ENCODE peak calls at places on chromosome 11, in ten cellular contexts. S, J, B, L, I, G, T, M, U and O are unnamed samples.

GRCh38 chr11:65637794-65638317 is at the start of gene SIPA1:
- DNase-seq in G (peak; percentile 71), S (peak; percentile 90), U (peak; percentile 95), M (peak; percentile 52), J (no peak), L (peak; percentile 43), B (peak; percentile 94), I (peak; percentile 8), T (peak; percentile 87), O (peak; percentile 73)

GRCh38 chr11:132082566-132082965 is 712.2 kb downstream of the NTM start:
- DNase-seq in T (no peak), S (no peak), B (no peak), M (no peak), I (no peak), U (no peak), G (no peak), J (no peak), L (no peak), O (no peak)

GRCh38 chr11:74134661-74135515 is 35.9 kb downstream of the C2CD3 start:
- DNase-seq in B (no peak), M (no peak), S (no peak), G (no peak), T (no peak), I (no peak), L (no peak), J (no peak), U (no peak), O (no peak)

GRCh38 chr11:10304495-10305261 is at the start of gene ADM:
- DNase-seq in J (peak; percentile 47), B (peak; percentile 95), S (peak; percentile 87), I (no peak), T (no peak), U (peak; percentile 96), G (peak; percentile 79), M (peak; percentile 69), L (no peak), O (peak; percentile 79)

GRCh38 chr11:11396290-11397042 is 43.4 kb upstream of the CSNK2A3 start:
- DNase-seq in L (no peak), S (no peak), U (peak; percentile 95), I (peak; percentile 28), J (no peak), G (peak; percentile 66), T (no peak), B (peak; percentile 89), M (no peak), O (no peak)

GRCh38 chr11:82546556-82547162 is 187.0 kb downstream of the FAM181B start:
- DNase-seq in I (no peak), G (peak; percentile 35), L (no peak), U (no peak), B (no peak), T (no peak), S (no peak), M (no peak), J (no peak), O (no peak)

GRCh38 chr11:82978422-82979099 is 77.0 kb downstream of the DDIAS start:
- DNase-seq in M (no peak), J (no peak), S (no peak), B (peak; percentile 79), G (no peak), L (no peak), T (no peak), I (no peak), U (peak; percentile 32), O (no peak)

GRCh38 chr11:92707665-92708064 is 261.8 kb upstream of the MTNR1B start:
- DNase-seq in S (no peak), M (no peak), B (no peak), G (no peak), J (no peak), I (no peak), U (no peak), T (no peak), L (no peak), O (no peak)

GRCh38 chr11:68741536-68741935 is 9.8 kb downstream of the TESMIN start:
- DNase-seq in L (no peak), T (no peak), B (peak; percentile 29), M (no peak), U (no peak), S (no peak), G (no peak), J (no peak), I (no peak), O (no peak)

GRCh38 chr11:8288166-8288772 is 24.6 kb upstream of the LMO1 start:
- DNase-seq in S (no peak), T (no peak), L (no peak), I (no peak), J (no peak), U (no peak), B (no peak), G (no peak), M (no peak), O (peak; percentile 24)

GRCh38 chr11:35330924-35331323 is 88.4 kb downstream of the SLC1A2 start:
- DNase-seq in T (no peak), G (no peak), L (no peak), I (no peak), J (no peak), S (no peak), M (no peak), B (no peak), U (no peak), O (no peak)

GRCh38 chr11:102914238-102915043 is 39.7 kb upstream of the MMP12 start:
- DNase-seq in G (peak; percentile 18), J (no peak), M (no peak), B (peak; percentile 58), U (peak; percentile 59), S (no peak), I (no peak), T (no peak), L (no peak), O (peak; percentile 45)